ENCODE peak calls at places on chromosomes 1 and 21, in five cellular contexts. Y, P, N, S and D are unnamed samples. For H3K9me3, the result is how much of the 10 kb centered on the place peaks cover.

GRCh38 chr21:31913191-31913608 is 40.4 kb downstream of the HUNK start:
- DNase-seq in Y (no peak), P (no peak), N (no peak), S (no peak), D (no peak)

GRCh38 chr1:27856561-27857343 is 15.6 kb upstream of the THEMIS2 start:
- DNase-seq in Y (no peak), P (no peak), N (no peak), S (no peak), D (no peak)

GRCh38 chr1:54583868-54584267 is 35.8 kb downstream of the ACOT11 start:
- DNase-seq in Y (no peak), P (no peak), N (no peak), S (no peak), D (no peak)

GRCh38 chr1:88466899-88467580 is 217.0 kb upstream of the PKN2 start:
- DNase-seq in Y (no peak), P (no peak), N (no peak), S (no peak), D (no peak)

GRCh38 chr21:32414579-32415358 is 2.3 kb downstream of the EVA1C start:
- DNase-seq in Y (no peak), P (no peak), N (no peak), S (no peak), D (no peak)

GRCh38 chr1:172135076-172135672 is 285.3 kb upstream of the C1orf105 start:
- DNase-seq in Y (peak), P (no peak), N (no peak), S (no peak), D (no peak)

GRCh38 chr1:191498318-191498717 is 659.9 kb upstream of the RGS18 start:
- DNase-seq in Y (no peak), P (no peak), N (no peak), S (no peak), D (no peak)

GRCh38 chr1:54273092-54273836 is 73.3 kb downstream of the MRPL37 start:
- DNase-seq in Y (peak), P (peak), N (no peak), S (peak), D (peak)

GRCh38 chr1:172431224-172431623 is 10.7 kb downstream of the C1orf105 start:
- DNase-seq in Y (no peak), P (no peak), N (no peak), S (no peak), D (no peak)

GRCh38 chr1:187051618-187052232 is 223.0 kb downstream of the PLA2G4A start:
- DNase-seq in Y (peak), P (no peak), N (no peak), S (no peak), D (no peak)

DNA sequence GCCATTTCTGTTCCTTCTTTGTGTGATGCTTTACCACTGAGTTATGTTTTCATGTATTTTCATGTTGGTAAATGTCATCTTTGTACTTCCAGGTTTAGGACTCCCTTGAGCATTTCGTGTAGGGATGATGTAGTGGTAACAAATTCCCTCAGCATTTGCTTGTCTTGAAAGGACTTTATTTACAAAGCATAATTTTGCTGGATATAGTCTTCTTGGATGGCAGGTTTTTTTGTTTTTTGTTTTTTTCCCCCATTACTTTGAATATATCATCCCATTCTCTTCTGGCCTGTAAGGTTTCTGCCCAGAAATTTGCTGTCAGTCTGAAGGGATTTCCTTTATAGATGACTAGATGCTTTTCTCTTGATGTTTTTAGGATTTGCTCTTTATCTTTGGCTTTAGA is 133.4 kb downstream of the PCBP3 start:
- DNase-seq in Y (no peak), P (no peak), N (no peak), S (no peak), D (no peak)
- H3K9me3 ChIP-seq in Y (under half), P (under half), N (under half), S (under half), D (under half)

GRCh38 chr1:63327417-63328139 is 5.2 kb downstream of the FOXD3 start:
- DNase-seq in Y (peak), P (peak), N (no peak), S (no peak), D (peak)

GRCh38 chr1:63324779-63325119 is 2.4 kb downstream of the FOXD3 start:
- DNase-seq in Y (no peak), P (no peak), N (no peak), S (no peak), D (no peak)

GRCh38 chr1:63326473-63327380 is 4.4 kb downstream of the FOXD3 start:
- DNase-seq in Y (no peak), P (no peak), N (no peak), S (no peak), D (no peak)

GRCh38 chr1:63323866-63324778 is 1.8 kb downstream of the FOXD3 start:
- DNase-seq in Y (no peak), P (no peak), N (no peak), S (no peak), D (no peak)

DNA sequence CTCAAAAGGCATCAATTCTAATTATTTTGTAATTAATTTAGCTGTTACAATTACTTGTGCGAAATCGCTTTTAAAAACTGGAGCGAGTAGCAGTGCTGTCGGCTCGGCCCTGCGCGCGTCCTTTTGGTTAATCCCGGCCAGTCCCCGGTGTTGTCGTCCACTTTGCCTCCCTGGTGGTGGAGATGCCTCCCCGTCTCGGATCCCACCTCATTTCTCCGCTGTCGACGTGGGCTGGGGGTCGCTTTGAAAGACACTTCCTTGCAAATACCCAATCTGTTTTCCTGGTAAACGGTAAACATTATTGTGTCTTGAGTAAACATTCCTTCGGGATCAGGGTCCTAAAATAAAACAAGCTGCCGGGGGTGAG is 3.7 kb downstream of the FOXD3 start:
- DNase-seq in Y (no peak), P (no peak), N (no peak), S (no peak), D (no peak)
- H3K9me3 ChIP-seq in Y (under half), P (under half), N (under half), S (under half), D (under half)

GRCh38 chr1:44170281-44170823 is 28.9 kb upstream of the KLF18 start:
- DNase-seq in Y (no peak), P (no peak), N (no peak), S (no peak), D (no peak)
- H3K9me3 ChIP-seq in Y (under half), P (under half), N (under half), S (under half), D (under half)

GRCh38 chr1:80918365-80918764 is 882.4 kb upstream of the ADGRL2 start:
- DNase-seq in Y (no peak), P (no peak), N (no peak), S (no peak), D (no peak)

GRCh38 chr1:80919426-80919825 is 881.3 kb upstream of the ADGRL2 start:
- DNase-seq in Y (no peak), P (no peak), N (no peak), S (no peak), D (no peak)

GRCh38 chr1:80915491-80915890 is 885.2 kb upstream of the ADGRL2 start:
- DNase-seq in Y (no peak), P (no peak), N (no peak), S (no peak), D (no peak)

GRCh38 chr1:80917225-80917624 is 883.5 kb upstream of the ADGRL2 start:
- DNase-seq in Y (no peak), P (no peak), N (no peak), S (no peak), D (no peak)

GRCh38 chr1:80917826-80918225 is 882.9 kb upstream of the ADGRL2 start:
- DNase-seq in Y (no peak), P (no peak), N (no peak), S (no peak), D (no peak)
- H3K9me3 ChIP-seq in Y (under half), P (under half), N (under half), S (under half), D (under half)

GRCh38 chr1:2833454-2834145 is 32.1 kb upstream of the TTC34 start:
- DNase-seq in Y (no peak), P (no peak), N (no peak), S (no peak), D (no peak)
- H3K9me3 ChIP-seq in Y (under half), P (under half), N (under half), S (under half), D (under half)

DNA sequence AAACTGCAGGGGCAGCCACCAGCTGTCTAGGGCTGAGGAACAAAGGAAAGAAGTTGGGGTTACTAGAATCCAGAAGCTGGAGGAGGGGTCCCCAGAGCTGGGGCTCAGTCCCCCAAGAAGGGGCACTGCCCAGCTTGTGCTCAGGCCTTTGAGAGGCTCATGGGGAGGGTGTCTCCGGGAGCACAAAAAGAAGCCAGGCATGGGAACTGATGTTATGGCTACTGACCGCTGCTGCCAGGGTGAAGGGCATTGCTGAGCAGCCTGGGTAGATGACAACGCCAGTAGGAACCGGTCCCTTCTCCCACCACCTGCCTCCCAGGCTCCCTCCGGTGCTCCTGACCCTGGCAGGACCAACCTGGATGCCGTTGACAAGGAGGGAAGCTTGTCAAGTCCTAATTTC is 762.5 kb upstream of the TPTE start:
- DNase-seq in Y (no peak), P (no peak), N (no peak), S (no peak), D (no peak)
- H3K9me3 ChIP-seq in Y (under half), P (half or more), N (under half), S (under half), D (under half)

GRCh38 chr1:227654858-227655752 is 80.0 kb downstream of the JMJD4 start:
- DNase-seq in Y (peak), P (no peak), N (no peak), S (no peak), D (no peak)
- H3K9me3 ChIP-seq in Y (half or more), P (half or more), N (half or more), S (half or more), D (under half)

GRCh38 chr1:10906866-10907519 is 105.5 kb upstream of the TARDBP start:
- DNase-seq in Y (no peak), P (no peak), N (no peak), S (no peak), D (no peak)

GRCh38 chr1:10903826-10904225 is 107.4 kb upstream of the CASZ1 start:
- DNase-seq in Y (no peak), P (no peak), N (no peak), S (no peak), D (no peak)

GRCh38 chr1:10903421-10903820 is 107.0 kb upstream of the CASZ1 start:
- DNase-seq in Y (no peak), P (no peak), N (no peak), S (no peak), D (no peak)

GRCh38 chr1:10905841-10906655 is 106.4 kb upstream of the TARDBP start:
- DNase-seq in Y (no peak), P (no peak), N (no peak), S (no peak), D (no peak)

DNA sequence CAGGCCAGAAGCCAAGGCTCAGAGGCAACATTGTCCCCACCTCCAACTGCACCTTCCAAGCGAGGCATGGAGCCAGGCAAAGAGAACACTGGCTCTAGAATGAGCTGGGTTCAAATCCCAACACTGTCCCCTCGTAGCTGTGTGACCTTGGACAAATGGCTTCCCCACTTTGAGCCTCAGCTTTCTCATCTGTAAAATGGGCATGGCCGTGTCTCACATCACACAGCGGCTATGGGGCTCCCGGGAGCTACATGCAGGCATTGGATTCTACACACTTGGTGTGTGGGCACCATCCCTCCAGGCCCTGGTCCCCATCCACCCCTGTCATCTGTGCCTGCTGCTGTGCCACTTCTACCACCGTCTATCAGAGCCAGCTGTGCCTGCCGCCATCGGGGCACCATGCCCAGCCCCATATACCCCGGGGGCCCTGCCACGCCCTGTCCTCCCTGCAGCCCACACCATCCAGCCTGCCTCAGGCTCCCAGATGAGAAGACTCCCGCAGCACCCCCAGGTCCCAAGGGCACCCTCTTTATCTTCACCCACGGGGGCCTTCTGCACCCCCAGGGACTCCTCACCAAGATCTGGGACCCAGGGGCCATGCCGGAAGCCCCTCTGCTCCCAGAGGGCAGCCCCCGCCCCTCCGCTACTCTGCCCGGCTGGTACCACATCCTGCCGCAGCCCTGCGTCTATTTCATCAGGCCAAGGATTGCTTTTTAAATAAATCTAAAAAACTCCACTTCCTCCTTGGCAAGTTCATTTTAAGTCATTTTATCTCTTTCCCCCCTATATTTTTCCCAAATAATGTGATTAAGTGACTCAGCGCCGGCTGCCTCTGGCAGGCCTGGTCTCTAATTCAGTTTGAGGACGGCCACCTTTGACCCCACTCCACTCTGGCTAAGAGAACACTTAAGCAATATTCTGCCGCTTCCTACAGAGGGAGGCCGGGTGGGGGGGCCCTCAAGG is 107.8 kb upstream of the TARDBP start:
- DNase-seq in Y (peak), P (no peak), N (no peak), S (no peak), D (no peak)
- H3K9me3 ChIP-seq in Y (under half), P (under half), N (under half), S (under half), D (under half)